ENCODE peak calls at places on chromosomes 16 and 17, in nine cellular contexts. L is A673, Z is NCI-H69, T is A172, J is EH, U is NCI-H2029 treated with DMSO at 0.1 percent for 48 hours, O is RPMI8226, P is NAMALWA, M is OCI-LY7. B is an unnamed sample.

GRCh38 chr16:11412965-11413887 is 68.0 kb downstream of the RMI2 start:
- DNase-seq in O (no peak), M (no peak), T (no peak), Z (no peak), L (no peak), J (no peak), U (no peak), P (no peak), B (no peak)

GRCh38 chr17:68328676-68329075 is 37.4 kb downstream of the ARSG start:
- DNase-seq in Z (no peak), J (peak), O (no peak), P (no peak), T (no peak), M (no peak), U (no peak), L (no peak), B (no peak)

GRCh38 chr17:4900231-4901107 is 1.1 kb downstream of the C17orf107 start:
- DNase-seq in T (no peak), P (no peak), L (no peak), O (no peak), M (peak), J (no peak), U (no peak), Z (no peak), B (no peak)

GRCh38 chr17:16381496-16381820 is 567 bp downstream of the UBB start:
- DNase-seq in M (no peak), O (no peak), U (no peak), P (no peak), T (no peak), Z (peak), L (no peak), J (peak), B (no peak)

GRCh38 chr16:19228057-19228456 is 57.5 kb upstream of the CLEC19A start:
- DNase-seq in T (peak), O (no peak), J (no peak), U (no peak), Z (no peak), M (no peak), L (no peak), P (no peak), B (no peak)

GRCh38 chr17:6919158-6919557 is 76.7 kb upstream of the ALOX12 start:
- DNase-seq in P (no peak), T (no peak), J (no peak), M (no peak), L (no peak), O (no peak), U (no peak), Z (no peak), B (no peak)

GRCh38 chr16:65975049-65975708 is 391.3 kb upstream of the CDH5 start:
- DNase-seq in U (no peak), J (peak), Z (no peak), M (no peak), P (no peak), O (peak), L (peak), T (peak), B (peak)

GRCh38 chr17:19579867-19580565 is 46.4 kb downstream of the SLC47A1 start:
- DNase-seq in L (peak), U (no peak), P (no peak), M (no peak), T (no peak), Z (peak), O (no peak), J (peak), B (no peak)

GRCh38 chr16:55822280-55822810 is 10.6 kb downstream of the CES1 start:
- DNase-seq in L (no peak), U (no peak), M (no peak), Z (no peak), P (no peak), J (no peak), O (no peak), T (no peak), B (no peak)

GRCh38 chr16:84467256-84467655 is 37.2 kb downstream of the MEAK7 start:
- DNase-seq in P (no peak), O (no peak), M (no peak), U (no peak), J (no peak), L (no peak), T (no peak), Z (no peak), B (no peak)

GRCh38 chr16:74709477-74709877 is 8.8 kb upstream of the MLKL start:
- DNase-seq in M (peak), T (peak), P (peak), L (peak), J (peak), Z (peak), U (peak), O (peak), B (peak)

GRCh38 chr16:24508614-24509013 is 30.8 kb upstream of the RBBP6 start:
- DNase-seq in J (peak), Z (peak), O (peak), P (no peak), L (peak), U (no peak), M (no peak), T (peak), B (no peak)

GRCh38 chr17:81824595-81824994 is 8.5 kb downstream of the MCRIP1 start:
- DNase-seq in L (no peak), P (no peak), T (no peak), M (no peak), Z (no peak), J (no peak), O (no peak), U (no peak), B (no peak)

B was measured in OCI-M1.